ENCODE peak calls at places on chromosomes 2 and 18, in nine cellular contexts. Z, U, G, Q, I, C, X, R and F are unnamed samples.

GRCh38 chr18:10057808-10058791 is 144.3 kb downstream of the VAPA start:
- DNase-seq in U (peak; percentile 61), Q (peak; percentile 57), X (peak; percentile 89), C (no peak), I (no peak), G (no peak), Z (no peak), R (no peak), F (no peak)

GRCh38 chr2:233037078-233037477 is 4.6 kb downstream of the NEU2 start:
- DNase-seq in U (no peak), G (no peak), R (no peak), X (peak; percentile 64), I (no peak), Z (no peak), Q (no peak), C (no peak), F (no peak)

GRCh38 chr2:98359986-98360385 is 13.7 kb downstream of the CNGA3 start:
- DNase-seq in X (no peak), R (no peak), C (no peak), I (no peak), U (no peak), Z (no peak), Q (no peak), G (no peak), F (no peak)

GRCh38 chr2:113124181-113124961 is 3.0 kb upstream of the IL1RN start:
- DNase-seq in C (no peak), Q (no peak), R (no peak), I (peak; percentile 81), G (no peak), Z (no peak), X (peak; percentile 85), U (no peak), F (no peak)

GRCh38 chr2:201484805-201485204 is 33.3 kb downstream of the STRADB start:
- DNase-seq in X (no peak), Z (no peak), Q (no peak), C (no peak), G (no peak), I (no peak), R (no peak), U (no peak), F (no peak)

GRCh38 chr2:17935242-17935885 is 56.9 kb downstream of the KCNS3 start:
- DNase-seq in C (no peak), Z (no peak), Q (no peak), R (no peak), U (no peak), X (no peak), G (no peak), I (no peak), F (no peak)

GRCh38 chr2:176729706-176730569 is 460.7 kb downstream of the MTX2 start:
- DNase-seq in Q (peak; percentile 23), I (no peak), C (no peak), U (peak; percentile 83), X (peak; percentile 80), G (no peak), Z (no peak), R (peak; percentile 58), F (peak; percentile 32)

GRCh38 chr2:85243101-85244072 is 84.4 kb downstream of the TGOLN2 start:
- DNase-seq in G (peak; percentile 73), Z (peak; percentile 80), I (no peak), X (peak; percentile 20), Q (no peak), C (peak; percentile 38), U (no peak), R (peak; percentile 58), F (peak; percentile 61)

DNA sequence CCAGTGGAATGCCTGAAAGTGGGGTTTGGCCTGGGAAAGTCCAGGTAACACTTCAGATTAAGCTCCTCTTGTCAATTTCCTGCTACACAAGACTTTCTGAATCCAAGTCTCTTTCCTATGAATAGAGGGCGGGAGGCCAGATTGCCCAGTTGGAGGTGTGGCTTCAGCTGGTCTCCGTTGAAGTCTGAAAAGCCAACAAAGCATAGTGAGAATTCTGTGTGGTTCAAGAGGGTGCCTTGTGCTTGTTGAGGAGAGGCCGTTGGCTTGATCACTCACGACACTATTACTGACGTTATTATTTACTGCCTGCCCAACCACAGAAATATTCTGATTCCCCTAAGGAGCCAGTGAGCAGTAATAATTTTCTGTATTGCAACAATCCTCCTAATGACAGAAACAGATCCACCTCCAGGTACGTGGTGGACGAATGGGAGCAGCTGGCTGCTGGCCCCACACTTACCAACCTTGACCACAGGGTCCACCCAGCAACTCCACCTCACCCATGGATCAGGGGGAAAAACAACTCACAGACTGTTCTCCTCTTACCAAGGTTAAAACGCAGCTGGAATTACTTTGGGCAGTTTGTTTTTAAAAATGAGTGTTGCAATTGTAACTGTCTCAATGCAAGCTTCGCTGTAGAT is 21.9 kb downstream of the NRP2 start:
- DNase-seq in R (no peak), X (no peak), Z (no peak), Q (no peak), I (no peak), U (no peak), G (no peak), C (peak; percentile 69), F (peak; percentile 69)
- H3K27ac ChIP-seq in R (no peak overlapping the region), X (no peak overlapping the region), Z (no peak overlapping the region), Q (peak overlapping the region; percentile 44), I (peak overlapping the region; percentile 58), U (peak overlapping the region; percentile 5), G (peak overlapping the region; percentile 95), C (peak overlapping the region; percentile 81), F (peak overlapping the region; percentile 61)

GRCh38 chr18:45449761-45450227 is 165.5 kb upstream of the SLC14A2 start:
- DNase-seq in C (peak; percentile 28), Q (peak; percentile 24), I (no peak), G (no peak), U (peak; percentile 74), Z (no peak), R (peak; percentile 61), X (peak; percentile 64), F (peak; percentile 58)
- H3K4me1 ChIP-seq in C (no peaks in the 10 kb centered on the region), Q (no peaks in the 10 kb centered on the region), I (peaks cover 14% of the 10 kb centered on the region), G (no peaks in the 10 kb centered on the region), U (peaks cover 3% of the 10 kb centered on the region), Z (peaks cover 15% of the 10 kb centered on the region), R (no peaks in the 10 kb centered on the region), X (peaks cover 11% of the 10 kb centered on the region), F (no peaks in the 10 kb centered on the region)

GRCh38 chr2:2520396-2520795 is 189.3 kb upstream of the MYT1L start:
- DNase-seq in U (no peak), C (no peak), I (no peak), G (no peak), Z (peak; percentile 70), X (no peak), R (no peak), Q (no peak), F (no peak)
- H3K27ac ChIP-seq in U (no peak overlapping the region), C (no peak overlapping the region), I (no peak overlapping the region), G (no peak overlapping the region), Z (no peak overlapping the region), X (no peak overlapping the region), R (no peak overlapping the region), Q (no peak overlapping the region), F (no peak overlapping the region)

GRCh38 chr2:66573866-66574265 is 138.9 kb downstream of the MEIS1 start:
- DNase-seq in Q (no peak), I (no peak), R (no peak), X (no peak), Z (peak; percentile 74), C (no peak), U (no peak), G (no peak), F (no peak)
- H3K4me1 ChIP-seq in Q (peaks cover 10% of the 10 kb centered on the region), I (peaks cover 20% of the 10 kb centered on the region), R (no peaks in the 10 kb centered on the region), X (peaks cover 8% of the 10 kb centered on the region), Z (peaks cover 59% of the 10 kb centered on the region), C (peaks cover 37% of the 10 kb centered on the region), U (peaks cover 29% of the 10 kb centered on the region), G (peaks cover 28% of the 10 kb centered on the region), F (peaks cover 6% of the 10 kb centered on the region)